ENCODE peak calls at places on chromosomes 3 and 15, in five cellular contexts. D, E, C, B and K are unnamed samples. For H3K4me1, the result is how much of the 10 kb centered on the place peaks cover.

GRCh38 chr3:3998140-3998977 is 199.1 kb downstream of the LRRN1 start:
- DNase-seq in D (no peak), E (peak), C (no peak), B (no peak), K (no peak)

GRCh38 chr3:12653772-12654171 is 10.1 kb downstream of the RAF1 start:
- DNase-seq in D (no peak), E (no peak), C (no peak), B (no peak), K (no peak)

GRCh38 chr3:61589856-61590255 is 28.5 kb downstream of the PTPRG start:
- DNase-seq in D (no peak), E (no peak), C (peak), B (no peak), K (no peak)

GRCh38 chr15:71532994-71533393 is 277.4 kb upstream of the NR2E3 start:
- DNase-seq in D (no peak), E (peak), C (no peak), B (no peak), K (no peak)

GRCh38 chr3:190673157-190673556 is 159.3 kb downstream of the IL1RAP start:
- DNase-seq in D (no peak), E (no peak), C (peak), B (no peak), K (no peak)

GRCh38 chr15:39298563-39298962 is 282.3 kb upstream of the THBS1 start:
- DNase-seq in D (no peak), E (no peak), C (no peak), B (no peak), K (no peak)

GRCh38 chr3:112638327-112639020 is 2.5 kb downstream of the CCDC80 start:
- DNase-seq in D (no peak), E (no peak), C (no peak), B (no peak), K (no peak)

GRCh38 chr3:56812749-56813655 is 11.3 kb upstream of the ARHGEF3 start:
- DNase-seq in D (no peak), E (no peak), C (no peak), B (no peak), K (no peak)

GRCh38 chr3:107959767-107960166 is 131.1 kb downstream of the CD47 start:
- DNase-seq in D (no peak), E (no peak), C (peak), B (no peak), K (no peak)

GRCh38 chr15:39270976-39271375 is 309.9 kb upstream of the THBS1 start:
- DNase-seq in D (peak), E (no peak), C (peak), B (no peak), K (no peak)

GRCh38 chr3:33067484-33067883 is 29.5 kb downstream of the GLB1 start:
- DNase-seq in D (no peak), E (peak), C (peak), B (no peak), K (no peak)

GRCh38 chr3:142165194-142165593 is 15.8 kb upstream of the TFDP2 start:
- DNase-seq in D (no peak), E (no peak), C (no peak), B (no peak), K (no peak)

GRCh38 chr3:169636928-169637327 is 26.6 kb downstream of the MECOM start:
- DNase-seq in D (no peak), E (no peak), C (no peak), B (no peak), K (no peak)

GRCh38 chr3:38031022-38031994 is 1.9 kb upstream of the PLCD1 start:
- DNase-seq in D (peak), E (peak), C (no peak), B (peak), K (no peak)

GRCh38 chr3:11606090-11606784 is 37.5 kb downstream of the VGLL4 start:
- DNase-seq in D (no peak), E (no peak), C (no peak), B (no peak), K (no peak)

GRCh38 chr15:92584105-92584504 is 71.5 kb downstream of the FAM174B start:
- DNase-seq in D (no peak), E (no peak), C (no peak), B (no peak), K (no peak)

GRCh38 chr15:90774731-90775521 is 57.8 kb downstream of the BLM start:
- DNase-seq in D (no peak), E (peak), C (peak), B (no peak), K (no peak)

GRCh38 chr15:67068724-67069400 is 3.5 kb downstream of the SMAD3 start:
- DNase-seq in D (no peak), E (no peak), C (peak), B (no peak), K (no peak)

GRCh38 chr3:18507333-18507732 is 82.2 kb upstream of the SATB1 start:
- DNase-seq in D (no peak), E (no peak), C (no peak), B (no peak), K (no peak)

GRCh38 chr15:90231028-90232017 is 2.4 kb downstream of the CIB1 start:
- DNase-seq in D (peak), E (no peak), C (no peak), B (peak), K (no peak)

GRCh38 chr3:126261037-126261436 is 80.7 kb upstream of the ALDH1L1 start:
- DNase-seq in D (peak), E (no peak), C (peak), B (peak), K (peak)

GRCh38 chr15:26867199-26868007 is 541 bp downstream of the GABRA5 start:
- DNase-seq in D (no peak), E (no peak), C (no peak), B (no peak), K (no peak)

GRCh38 chr3:87318609-87319008 is 42.2 kb upstream of the POU1F1 start:
- DNase-seq in D (no peak), E (no peak), C (no peak), B (no peak), K (no peak)

GRCh38 chr3:71441217-71441924 is 142.2 kb downstream of the FOXP1 start:
- DNase-seq in D (peak), E (no peak), C (no peak), B (no peak), K (no peak)

GRCh38 chr15:92277776-92278175 is 115.9 kb upstream of the ST8SIA2 start:
- DNase-seq in D (no peak), E (peak), C (no peak), B (no peak), K (no peak)

GRCh38 chr15:75723847-75724660 is 11.4 kb upstream of the CSPG4 start:
- DNase-seq in D (peak), E (no peak), C (peak), B (peak), K (peak)

GRCh38 chr15:92226020-92226612 is 167.6 kb upstream of the ST8SIA2 start:
- DNase-seq in D (no peak), E (peak), C (no peak), B (no peak), K (no peak)

GRCh38 chr15:51647128-51647562 is 24.6 kb upstream of the DMXL2 start:
- DNase-seq in D (peak), E (no peak), C (peak), B (peak), K (peak)

GRCh38 chr3:161100994-161101393 is 4.2 kb downstream of the B3GALNT1 start:
- DNase-seq in D (peak), E (no peak), C (no peak), B (peak), K (no peak)

GRCh38 chr3:126267169-126267975 is 87.0 kb upstream of the ALDH1L1 start:
- DNase-seq in D (peak), E (peak), C (peak), B (peak), K (peak)

GRCh38 chr3:32872487-32873382 is 54.9 kb downstream of the TRIM71 start:
- DNase-seq in D (peak), E (no peak), C (no peak), B (peak), K (no peak)

GRCh38 chr15:88394553-88395159 is 72.5 kb downstream of the MRPL46 start:
- DNase-seq in D (no peak), E (no peak), C (no peak), B (no peak), K (no peak)

GRCh38 chr3:175374705-175375104 is 515.6 kb downstream of the NAALADL2 start:
- DNase-seq in D (no peak), E (no peak), C (no peak), B (no peak), K (no peak)

GRCh38 chr3:40766396-40766795 is 241.6 kb downstream of the ZNF621 start:
- DNase-seq in D (no peak), E (no peak), C (no peak), B (no peak), K (no peak)

GRCh38 chr3:148211725-148212124 is 486.0 kb upstream of the AGTR1 start:
- DNase-seq in D (no peak), E (peak), C (peak), B (no peak), K (no peak)

GRCh38 chr3:124787490-124788195 is 57.4 kb downstream of the UMPS start:
- DNase-seq in D (no peak), E (no peak), C (peak), B (no peak), K (no peak)

GRCh38 chr3:182920515-182921084 is 59.7 kb downstream of the DCUN1D1 start:
- DNase-seq in D (no peak), E (peak), C (no peak), B (no peak), K (no peak)

GRCh38 chr3:127008236-127008635 is 25.3 kb downstream of the PLXNA1 start:
- DNase-seq in D (no peak), E (no peak), C (no peak), B (no peak), K (no peak)

GRCh38 chr3:16379838-16380237 is 114.8 kb downstream of the OXNAD1 start:
- DNase-seq in D (no peak), E (no peak), C (no peak), B (no peak), K (no peak)
- TF ChIP-seq POLR2A in D (no peak), E (no peak), C (no peak), B (no peak), K (no peak)

GRCh38 chr3:9406856-9407626 is 9.6 kb downstream of the SETD5 start:
- DNase-seq in D (no peak), E (no peak), C (no peak), B (no peak), K (no peak)

GRCh38 chr3:9403463-9403862 is 6.0 kb downstream of the SETD5 start:
- DNase-seq in D (no peak), E (no peak), C (no peak), B (no peak), K (no peak)

GRCh38 chr3:9408061-9408460 is 10.6 kb downstream of the SETD5 start:
- DNase-seq in D (no peak), E (no peak), C (no peak), B (no peak), K (no peak)

GRCh38 chr3:9404680-9405079 is 7.3 kb downstream of the SETD5 start:
- DNase-seq in D (no peak), E (no peak), C (no peak), B (no peak), K (no peak)

GRCh38 chr3:9405756-9406155 is 8.3 kb downstream of the SETD5 start:
- DNase-seq in D (no peak), E (no peak), C (no peak), B (no peak), K (no peak)
- H3K4me1 ChIP-seq in D (half or more), E (under half), C (under half), B (half or more), K (half or more)

GRCh38 chr3:59250600-59250999 is 200.8 kb upstream of the CFAP20DC start:
- DNase-seq in D (no peak), E (no peak), C (no peak), B (no peak), K (no peak)
- H3K4me3 ChIP-seq in D (no peak), E (no peak), C (no peak), B (no peak), K (no peak)

GRCh38 chr3:105366302-105367062 is at the start of gene ALCAM:
- DNase-seq in D (peak), E (peak), C (peak), B (peak), K (peak)
- TF ChIP-seq POLR2A in D (peak), E (no peak), C (peak), B (peak), K (peak)

DNA sequence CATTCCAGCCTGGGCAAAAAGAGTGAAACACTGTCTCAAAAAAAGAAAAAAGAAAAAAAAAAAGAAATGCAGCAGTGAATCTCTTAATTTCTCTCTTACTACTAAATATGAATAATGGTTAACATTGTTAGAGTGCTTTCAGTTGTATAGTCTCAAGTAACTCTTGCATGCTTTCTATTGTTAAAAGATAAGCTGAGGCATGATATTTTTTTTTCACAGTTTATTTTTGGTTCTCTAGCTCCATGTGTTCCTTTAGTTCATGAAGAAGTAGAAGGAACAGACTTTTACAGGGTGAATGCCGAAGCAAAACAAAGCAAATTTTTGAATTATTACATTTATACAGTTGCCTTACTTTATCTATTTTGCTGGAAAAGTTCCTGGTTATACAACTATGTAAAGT is 1180.9 kb downstream of the OTOL1 start:
- DNase-seq in D (no peak), E (no peak), C (no peak), B (no peak), K (no peak)
- H3K4me1 ChIP-seq in D (under half), E (under half), C (under half), B (under half), K (under half)

DNA sequence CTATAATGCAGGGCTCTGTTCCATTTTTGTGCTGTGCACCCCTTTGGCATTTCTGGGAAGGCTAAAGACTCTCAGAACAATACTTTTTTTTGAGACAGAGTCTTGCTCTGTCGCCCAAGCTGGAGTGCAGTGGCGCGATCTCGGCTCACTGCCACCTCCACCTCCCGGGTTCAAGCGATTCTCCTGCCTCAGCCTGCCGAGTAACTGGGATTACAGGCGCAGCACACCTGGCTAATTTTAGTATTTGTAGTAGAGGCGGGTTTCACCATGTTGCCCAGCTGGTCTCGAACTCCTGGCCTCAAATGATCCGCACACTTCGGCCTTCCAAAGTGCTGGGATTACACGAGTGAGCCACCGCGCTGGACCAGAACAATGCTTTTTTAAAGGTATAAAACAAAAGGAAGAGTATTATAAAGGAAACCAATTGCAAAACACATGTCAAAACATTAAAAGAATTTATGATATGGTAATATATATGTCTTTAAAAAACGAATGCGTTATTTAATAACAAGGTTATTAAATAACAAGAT is 999 bp downstream of the SQOR start:
- DNase-seq in D (no peak), E (no peak), C (no peak), B (no peak), K (no peak)
- H3K4me3 ChIP-seq in D (peak), E (peak), C (peak), B (peak), K (peak)

GRCh38 chr3:52495096-52495495 is at the start of gene STAB1:
- DNase-seq in D (no peak), E (no peak), C (no peak), B (no peak), K (peak)

GRCh38 chr3:52495777-52496602 is 852 bp downstream of the STAB1 start:
- DNase-seq in D (peak), E (no peak), C (peak), B (no peak), K (no peak)

GRCh38 chr3:52492059-52492458 is 3.1 kb upstream of the STAB1 start:
- DNase-seq in D (no peak), E (no peak), C (no peak), B (no peak), K (no peak)

GRCh38 chr3:52493232-52494017 is 1.7 kb upstream of the STAB1 start:
- DNase-seq in D (no peak), E (no peak), C (no peak), B (no peak), K (peak)

DNA sequence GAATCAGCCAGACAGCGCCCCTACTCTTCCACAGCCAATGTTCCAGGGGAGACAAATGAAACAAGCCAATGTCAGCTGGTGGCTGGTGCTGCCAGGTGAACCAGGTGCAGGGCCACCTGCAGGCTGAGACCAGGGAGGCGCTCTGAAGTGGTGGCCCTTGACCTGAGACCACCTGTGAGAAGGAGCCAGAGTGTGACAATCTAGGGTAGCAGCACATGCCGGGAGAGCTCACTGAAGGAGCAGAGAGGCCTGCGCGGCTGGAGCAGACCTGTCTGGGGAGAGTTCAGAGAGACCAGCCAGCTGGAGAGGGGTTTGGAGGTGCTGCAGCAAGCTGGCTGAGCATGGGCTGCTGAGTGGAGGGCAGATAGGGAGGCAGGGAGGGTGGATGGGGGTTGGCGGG is 692 bp upstream of the STAB1 start:
- DNase-seq in D (no peak), E (no peak), C (no peak), B (no peak), K (no peak)
- TF ChIP-seq POLR2A in D (no peak), E (no peak), C (no peak), B (no peak), K (no peak)

DNA sequence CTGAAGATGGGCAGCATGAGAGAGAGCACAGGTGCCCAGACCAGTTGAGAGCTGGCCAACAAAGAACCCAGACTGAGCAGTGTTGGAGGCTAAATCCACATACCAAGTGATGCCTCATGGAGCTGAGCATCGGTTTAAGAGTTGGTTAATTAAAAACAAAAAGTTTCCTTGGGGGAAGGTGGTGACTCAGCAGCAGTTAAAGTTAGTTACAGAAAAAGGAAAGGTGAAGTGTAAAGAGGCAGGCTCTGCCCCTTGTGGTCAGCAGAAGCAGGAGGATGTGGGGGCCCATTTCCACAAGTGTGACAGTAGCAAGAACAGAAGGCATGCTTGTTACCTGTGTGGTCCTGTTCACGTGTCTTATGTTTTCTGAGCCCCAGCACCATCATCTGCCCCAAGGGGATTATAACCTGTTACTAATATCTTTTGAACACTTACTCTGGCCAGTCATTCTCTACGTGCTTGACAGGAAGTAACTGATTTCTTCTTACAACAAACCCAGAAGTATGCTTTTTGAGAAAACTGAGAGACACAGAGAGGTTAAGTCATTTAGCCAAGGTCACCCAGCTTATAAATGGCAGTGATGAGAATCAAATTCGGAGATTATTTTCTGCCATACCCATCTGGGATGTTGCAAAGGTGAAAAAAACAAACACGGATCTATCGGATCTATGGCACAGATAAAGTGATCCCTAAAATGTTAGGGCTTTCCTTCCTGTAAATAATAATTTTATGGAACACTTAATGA is 91.0 kb downstream of the EPHB1 start:
- DNase-seq in D (no peak), E (no peak), C (no peak), B (no peak), K (no peak)
- H3K4me1 ChIP-seq in D (under half), E (under half), C (under half), B (under half), K (under half)

DNA sequence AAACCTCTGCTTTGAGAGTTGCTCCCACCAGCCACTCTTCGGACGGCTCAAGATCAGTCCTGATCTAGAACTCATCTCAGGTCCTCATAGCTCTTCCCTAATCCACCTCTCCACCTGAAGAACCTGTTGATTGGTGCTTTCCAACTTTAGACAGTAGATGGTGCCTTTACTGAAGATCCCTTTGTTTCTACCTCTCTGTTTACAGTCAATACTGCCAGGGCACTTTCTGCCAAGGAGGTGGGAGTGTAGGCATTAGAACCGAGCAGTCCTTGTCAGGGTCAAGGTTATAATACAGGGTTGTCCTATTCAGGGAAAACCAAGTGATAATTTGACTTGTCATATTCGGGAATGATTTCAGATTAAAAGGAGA is 1.2 kb downstream of the CGNL1 start:
- DNase-seq in D (no peak), E (peak), C (no peak), B (no peak), K (no peak)
- H3K4me3 ChIP-seq in D (peak), E (no peak), C (no peak), B (peak), K (no peak)